ENCODE peak calls at places on chromosomes 12 and 14, in seven cellular contexts. H, K, C, S, P, R and E are unnamed samples.

GRCh38 chr12:40701756-40702155 is 9.5 kb downstream of the CNTN1 start:
- DNase-seq in H (no peak), K (no peak), C (no peak), S (no peak), P (no peak), R (no peak), E (no peak)

GRCh38 chr14:90756755-90757345 is 59.4 kb downstream of the TTC7B start:
- DNase-seq in R (no peak), H (no peak), S (peak), C (no peak), K (no peak), P (no peak), E (no peak)

GRCh38 chr14:96250545-96250944 is 5.5 kb upstream of the BDKRB1 start:
- DNase-seq in H (no peak), C (no peak), S (no peak), K (no peak), R (no peak), P (no peak), E (no peak)

GRCh38 chr12:41212625-41213024 is 24.5 kb downstream of the PDZRN4 start:
- DNase-seq in S (no peak), C (no peak), R (no peak), K (no peak), P (no peak), H (no peak), E (no peak)

GRCh38 chr12:50765325-50765911 is 1.5 kb downstream of the ATF1 start:
- DNase-seq in K (peak), C (peak), S (peak), P (no peak), R (no peak), H (no peak), E (peak)

GRCh38 chr14:44529026-44529425 is 21.9 kb upstream of the FSCB start:
- DNase-seq in K (no peak), C (no peak), H (no peak), R (no peak), P (no peak), S (no peak), E (no peak)

GRCh38 chr12:54352891-54353874 is 11.1 kb downstream of the GPR84 start:
- DNase-seq in C (no peak), R (no peak), H (peak), K (peak), S (no peak), P (no peak), E (no peak)

GRCh38 chr14:53963491-53964227 is 7.0 kb upstream of the BMP4 start:
- DNase-seq in H (no peak), R (no peak), P (no peak), C (peak), S (no peak), K (peak), E (peak)

GRCh38 chr12:55728932-55729591 is at the start of gene CD63:
- DNase-seq in C (peak), K (peak), P (peak), H (peak), S (peak), R (no peak), E (peak)

GRCh38 chr14:24178399-24179178 is 6.7 kb downstream of the REC8 start:
- DNase-seq in S (peak), R (no peak), H (no peak), K (no peak), P (no peak), C (no peak), E (no peak)

GRCh38 chr14:31993521-31993941 is 83.6 kb upstream of the ARHGAP5 start:
- DNase-seq in C (no peak), R (no peak), S (no peak), K (no peak), P (no peak), H (no peak), E (no peak)

GRCh38 chr14:67446371-67447032 is 34.5 kb upstream of the PLEK2 start:
- DNase-seq in R (no peak), P (no peak), C (peak), H (no peak), S (no peak), K (peak), E (no peak)

GRCh38 chr12:93441111-93441616 is 583 bp downstream of the UBE2N start:
- DNase-seq in K (peak), R (no peak), P (no peak), C (peak), S (peak), H (no peak), E (peak)

GRCh38 chr12:78359530-78359929 is 505.0 kb upstream of the SYT1 start:
- DNase-seq in P (no peak), H (peak), C (peak), R (no peak), K (no peak), S (no peak), E (no peak)

GRCh38 chr12:67067453-67068203 is 201.5 kb upstream of the CAND1 start:
- DNase-seq in R (no peak), K (no peak), S (no peak), H (no peak), C (no peak), P (no peak), E (peak)

GRCh38 chr14:96294246-96294645 is 38.2 kb downstream of the BDKRB1 start:
- DNase-seq in K (no peak), C (no peak), R (no peak), P (no peak), H (no peak), S (no peak), E (no peak)

GRCh38 chr12:122064780-122065588 is 13.6 kb upstream of the MLXIP start:
- DNase-seq in R (no peak), P (peak), K (peak), C (peak), S (peak), H (peak), E (peak)

GRCh38 chr12:92136021-92136735 is 9.5 kb downstream of the BTG1 start:
- DNase-seq in H (no peak), S (no peak), C (no peak), P (no peak), R (no peak), K (no peak), E (no peak)

GRCh38 chr12:129840145-129840884 is 63.5 kb downstream of the TMEM132D start:
- DNase-seq in K (no peak), R (no peak), C (no peak), P (no peak), S (no peak), H (no peak), E (no peak)

GRCh38 chr12:87317302-87317701 is 711.9 kb downstream of the C12orf50 start:
- DNase-seq in P (no peak), S (no peak), H (no peak), K (no peak), C (no peak), R (no peak), E (no peak)

GRCh38 chr14:104978774-104979691 is 859 bp upstream of the AHNAK2 start:
- DNase-seq in S (peak), K (no peak), C (no peak), H (no peak), P (no peak), R (no peak), E (no peak)

GRCh38 chr12:49636979-49637378 is 13.6 kb downstream of the PRPF40B start:
- DNase-seq in P (no peak), C (peak), K (peak), S (no peak), R (peak), H (peak), E (peak)

GRCh38 chr12:53061404-53062010 is 11.6 kb downstream of the TNS2 start:
- DNase-seq in C (peak), S (peak), P (no peak), H (no peak), K (peak), R (no peak), E (no peak)

GRCh38 chr14:47302121-47302520 is 373.3 kb downstream of the MDGA2 start:
- DNase-seq in C (no peak), R (no peak), H (no peak), K (no peak), S (no peak), P (no peak), E (no peak)

GRCh38 chr12:116630762-116631161 is 71.6 kb downstream of the MAP1LC3B2 start:
- DNase-seq in R (no peak), K (no peak), H (no peak), C (no peak), P (no peak), S (no peak), E (no peak)

GRCh38 chr12:124695861-124696260 is 128.4 kb upstream of the NCOR2 start:
- DNase-seq in P (no peak), S (no peak), C (peak), K (no peak), R (no peak), H (no peak), E (no peak)

GRCh38 chr12:86228656-86229055 is 27.5 kb downstream of the MGAT4C start:
- DNase-seq in H (no peak), C (no peak), R (no peak), P (no peak), S (no peak), K (no peak), E (no peak)

GRCh38 chr12:57518176-57518919 is 2.0 kb downstream of the DDIT3 start:
- DNase-seq in H (no peak), S (no peak), C (no peak), P (no peak), K (no peak), R (no peak), E (no peak)

GRCh38 chr12:130987151-130987931 is 33.6 kb downstream of the ADGRD1 start:
- DNase-seq in C (no peak), H (no peak), K (no peak), P (no peak), S (no peak), R (no peak), E (no peak)

GRCh38 chr12:20549115-20549719 is 145.9 kb upstream of the SLCO1C1 start:
- DNase-seq in H (peak), K (no peak), R (no peak), C (no peak), S (no peak), P (no peak), E (peak)

GRCh38 chr14:100246809-100247428 is 8.0 kb downstream of the YY1 start:
- DNase-seq in S (no peak), C (peak), R (no peak), H (no peak), K (no peak), P (no peak), E (peak)

GRCh38 chr12:104865080-104865479 is 93.0 kb downstream of the SLC41A2 start:
- DNase-seq in C (no peak), P (no peak), H (no peak), S (no peak), K (no peak), R (no peak), E (no peak)

GRCh38 chr12:120238839-120239445 is 26.6 kb downstream of the PXN start:
- DNase-seq in R (no peak), C (no peak), K (no peak), P (no peak), S (no peak), H (no peak), E (no peak)

GRCh38 chr14:100025111-100025510 is 40.1 kb upstream of the EVL start:
- DNase-seq in S (no peak), P (no peak), R (no peak), K (no peak), H (no peak), C (peak), E (peak)

GRCh38 chr12:62776575-62776974 is 158.4 kb downstream of the PPM1H start:
- DNase-seq in R (no peak), S (no peak), H (no peak), C (no peak), K (no peak), P (no peak), E (no peak)

GRCh38 chr12:24057920-24058476 is 108.5 kb upstream of the SOX5 start:
- DNase-seq in K (no peak), R (no peak), H (no peak), S (no peak), P (no peak), C (no peak), E (no peak)

GRCh38 chr12:64810831-64811230 is 13.6 kb upstream of the TBC1D30 start:
- DNase-seq in R (no peak), C (no peak), P (no peak), S (no peak), H (peak), K (no peak), E (no peak)

GRCh38 chr14:101843665-101844064 is 82.2 kb downstream of the PPP2R5C start:
- DNase-seq in R (no peak), S (no peak), H (no peak), K (no peak), C (no peak), P (no peak), E (no peak)
- TF ChIP-seq CTCF in R (peak), S (peak), H (peak), K (no peak), C (peak), P (no peak), E (peak)

GRCh38 chr12:102652645-102653313 is 172.4 kb upstream of the IGF1 start:
- DNase-seq in S (no peak), C (no peak), R (no peak), H (no peak), P (no peak), K (no peak), E (no peak)
- TF ChIP-seq CTCF in S (no peak), C (no peak), R (no peak), H (no peak), P (no peak), K (no peak), E (no peak)

GRCh38 chr12:25435431-25435830 is 117.7 kb downstream of the LMNTD1 start:
- DNase-seq in C (no peak), H (no peak), P (no peak), S (no peak), R (no peak), K (no peak), E (no peak)

GRCh38 chr12:25433581-25434325 is 119.3 kb downstream of the LMNTD1 start:
- DNase-seq in H (peak), R (no peak), C (no peak), P (no peak), S (no peak), K (no peak), E (no peak)

GRCh38 chr12:25434493-25434892 is 118.6 kb downstream of the LMNTD1 start:
- DNase-seq in P (no peak), S (no peak), H (no peak), C (no peak), R (no peak), K (no peak), E (no peak)

GRCh38 chr12:25438638-25439037 is 114.4 kb downstream of the LMNTD1 start:
- DNase-seq in P (no peak), K (no peak), R (no peak), H (peak), C (no peak), S (no peak), E (no peak)

GRCh38 chr12:25436206-25436912 is 116.7 kb downstream of the LMNTD1 start:
- DNase-seq in S (peak), P (no peak), H (peak), K (peak), R (peak), C (peak), E (peak)
- TF ChIP-seq CTCF in S (peak), P (no peak), H (peak), K (peak), R (peak), C (peak), E (peak)

GRCh38 chr12:44248436-44248835 is 412.6 kb downstream of the TMEM117 start:
- DNase-seq in R (no peak), S (no peak), K (no peak), C (no peak), P (no peak), H (no peak), E (no peak)

GRCh38 chr12:44253338-44253856 is 417.5 kb downstream of the TMEM117 start:
- DNase-seq in R (no peak), H (no peak), K (no peak), C (no peak), S (no peak), P (no peak), E (no peak)

GRCh38 chr12:44246481-44247105 is 410.7 kb downstream of the TMEM117 start:
- DNase-seq in S (no peak), R (no peak), P (no peak), K (no peak), C (no peak), H (no peak), E (no peak)

GRCh38 chr12:44245932-44246331 is 410.1 kb downstream of the TMEM117 start:
- DNase-seq in R (no peak), S (no peak), P (no peak), H (no peak), K (no peak), C (no peak), E (no peak)

GRCh38 chr12:44247588-44247987 is 411.7 kb downstream of the TMEM117 start:
- DNase-seq in P (no peak), R (no peak), H (no peak), C (no peak), K (no peak), S (no peak), E (no peak)
- TF ChIP-seq CTCF in P (no peak), R (no peak), H (no peak), C (no peak), K (no peak), S (no peak), E (no peak)

DNA sequence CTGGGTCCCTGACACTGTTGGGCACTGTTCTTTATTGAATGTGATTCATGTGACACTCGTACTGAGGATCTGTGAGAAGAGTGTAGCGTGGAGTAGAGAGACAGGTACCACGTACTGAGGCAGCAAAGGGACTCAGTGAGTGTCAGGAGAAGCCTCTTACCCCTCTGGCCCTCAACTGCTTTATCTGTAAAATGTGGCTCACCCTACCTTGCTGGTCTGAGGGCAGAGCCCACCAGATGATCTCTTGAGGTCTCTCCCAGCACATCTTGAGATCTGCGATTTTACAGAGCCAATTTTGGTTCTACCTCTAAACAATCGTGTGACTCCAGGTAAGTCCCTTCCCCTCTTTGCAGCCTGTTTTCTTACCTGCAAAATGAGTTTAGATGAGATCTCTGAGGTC is 3.1 kb downstream of the CEBPE start:
- DNase-seq in K (no peak), C (no peak), R (no peak), P (no peak), H (no peak), S (no peak), E (no peak)
- TF ChIP-seq CTCF in K (no peak), C (no peak), R (no peak), P (no peak), H (no peak), S (no peak), E (no peak)

DNA sequence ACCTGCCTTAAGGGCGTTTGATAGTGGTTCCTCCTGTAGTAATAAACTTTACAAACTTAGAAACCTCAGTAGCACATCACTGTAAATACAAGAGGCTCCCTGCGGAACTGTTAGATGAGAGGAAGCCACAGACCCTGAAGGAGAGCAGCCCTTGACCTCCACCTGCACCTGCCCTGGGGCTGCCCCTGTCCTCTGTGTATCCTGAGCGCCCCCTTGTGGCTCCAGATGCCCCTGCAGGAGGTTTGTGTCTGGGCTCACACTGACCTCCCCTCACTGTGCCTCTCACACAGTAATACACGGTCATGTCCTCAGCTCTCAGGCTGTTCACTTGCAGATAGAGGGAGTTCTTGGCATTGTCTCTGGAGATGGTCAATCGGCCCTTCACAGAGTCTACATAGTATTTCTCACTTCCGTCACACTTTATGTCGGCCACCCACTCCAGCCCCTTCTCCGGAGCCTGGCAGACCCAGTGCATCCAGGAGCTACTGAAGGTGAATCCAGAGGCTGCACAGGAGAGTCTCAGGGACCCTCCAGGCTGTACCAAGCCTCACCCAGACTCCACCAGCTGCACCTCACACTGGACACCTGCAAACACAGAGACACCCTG is 1059.8 kb downstream of the TMEM121 start:
- DNase-seq in R (no peak), H (no peak), K (no peak), P (no peak), C (no peak), S (no peak), E (no peak)
- TF ChIP-seq CTCF in R (no peak), H (no peak), K (no peak), P (no peak), C (no peak), S (no peak), E (no peak)

GRCh38 chr12:11981174-11981733 is 89.5 kb upstream of the BCL2L14 start:
- DNase-seq in P (no peak), S (no peak), K (no peak), R (no peak), H (no peak), C (no peak), E (no peak)
- TF ChIP-seq CTCF in P (no peak), S (no peak), K (no peak), R (no peak), H (no peak), C (no peak), E (no peak)

GRCh38 chr12:115467531-115467930 is 783.6 kb upstream of the TBX3 start:
- DNase-seq in C (no peak), R (no peak), P (no peak), H (no peak), K (no peak), S (no peak), E (no peak)

GRCh38 chr12:115466076-115466475 is 782.1 kb upstream of the TBX3 start:
- DNase-seq in K (no peak), R (no peak), H (no peak), S (no peak), P (no peak), C (no peak), E (no peak)

GRCh38 chr12:115470526-115470925 is 786.6 kb upstream of the TBX3 start:
- DNase-seq in S (no peak), C (no peak), K (no peak), P (no peak), R (no peak), H (no peak), E (no peak)

GRCh38 chr12:115470977-115471376 is 787.0 kb upstream of the TBX3 start:
- DNase-seq in C (no peak), P (no peak), H (no peak), S (no peak), R (no peak), K (no peak), E (no peak)

DNA sequence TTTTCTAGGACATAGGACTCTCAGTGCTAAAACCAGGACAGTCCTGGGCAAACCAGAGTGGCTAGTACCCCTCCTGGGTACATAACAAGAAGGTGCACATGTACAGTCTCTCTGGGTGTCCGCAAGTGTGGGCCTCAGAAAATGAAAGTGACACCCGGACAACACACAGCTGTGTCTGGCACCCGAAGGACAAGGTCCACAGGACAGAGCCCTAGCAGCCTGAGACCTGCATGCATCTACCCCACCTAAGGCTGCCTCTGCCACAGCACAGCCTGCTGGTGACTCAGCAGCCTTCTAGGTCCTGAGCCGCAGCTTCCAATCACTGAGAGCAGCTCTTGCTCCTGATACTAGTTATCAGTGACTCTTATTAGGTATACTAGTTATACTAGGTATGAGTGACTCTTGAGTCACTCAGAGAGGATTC is 784.1 kb upstream of the TBX3 start:
- DNase-seq in H (no peak), C (peak), P (no peak), R (no peak), K (peak), S (no peak), E (no peak)
- TF ChIP-seq CTCF in H (peak), C (peak), P (no peak), R (peak), K (no peak), S (no peak), E (no peak)

GRCh38 chr14:39034481-39035296 is 68.3 kb downstream of the SEC23A start:
- DNase-seq in H (no peak), P (no peak), S (no peak), R (no peak), K (no peak), C (no peak), E (peak)
- TF ChIP-seq CTCF in H (peak), P (no peak), S (no peak), R (peak), K (no peak), C (no peak), E (peak)